ENCODE peak calls at places on chromosomes 3 and 15, in nine cellular contexts. One of them, this sample, is unnamed.

GRCh38 chr3:146750196-146750595 is 145.1 kb upstream of the PLSCR5 start:
- DNase-seq in iPS-NIHi11: no peak
- DNase-seq in activated T-helper 1 cell treated with Interleukin-2 at 50 U/mL for 16 hours: no peak
- DNase-seq in non-pigmented ciliary epithelial cell: peak; percentile 23
- DNase-seq in AG04450: no peak
- DNase-seq in left cardiac atrium: no peak
- DNase-seq in HEK293T: no peak
- DNase-seq in left ventricle myocardium inferior: no peak
- DNase-seq in NCI-H1417: no peak
- DNase-seq in this sample: peak; percentile 16

GRCh38 chr3:15647629-15648167 is 46.2 kb downstream of the BTD start:
- DNase-seq in iPS-NIHi11: no peak
- DNase-seq in activated T-helper 1 cell treated with Interleukin-2 at 50 U/mL for 16 hours: peak; percentile 20
- DNase-seq in non-pigmented ciliary epithelial cell: peak; percentile 97
- DNase-seq in AG04450: peak; percentile 90
- DNase-seq in left cardiac atrium: no peak
- DNase-seq in HEK293T: no peak
- DNase-seq in left ventricle myocardium inferior: no peak
- DNase-seq in NCI-H1417: no peak
- DNase-seq in this sample: peak; percentile 93

GRCh38 chr3:133542871-133543270 is 30.6 kb upstream of the CDV3 start:
- DNase-seq in iPS-NIHi11: no peak
- DNase-seq in activated T-helper 1 cell treated with Interleukin-2 at 50 U/mL for 16 hours: no peak
- DNase-seq in non-pigmented ciliary epithelial cell: no peak
- DNase-seq in AG04450: no peak
- DNase-seq in left cardiac atrium: no peak
- DNase-seq in HEK293T: no peak
- DNase-seq in left ventricle myocardium inferior: no peak
- DNase-seq in NCI-H1417: no peak
- DNase-seq in this sample: no peak

GRCh38 chr3:50405249-50405648 is 45.9 kb upstream of the TMEM115 start:
- DNase-seq in iPS-NIHi11: peak; percentile 85
- DNase-seq in activated T-helper 1 cell treated with Interleukin-2 at 50 U/mL for 16 hours: no peak
- DNase-seq in non-pigmented ciliary epithelial cell: no peak
- DNase-seq in AG04450: no peak
- DNase-seq in left cardiac atrium: no peak
- DNase-seq in HEK293T: peak; percentile 46
- DNase-seq in left ventricle myocardium inferior: no peak
- DNase-seq in NCI-H1417: no peak
- DNase-seq in this sample: no peak

GRCh38 chr3:64445318-64446300 is 220.3 kb upstream of the PRICKLE2 start:
- DNase-seq in iPS-NIHi11: peak; percentile 91
- DNase-seq in activated T-helper 1 cell treated with Interleukin-2 at 50 U/mL for 16 hours: no peak
- DNase-seq in non-pigmented ciliary epithelial cell: no peak
- DNase-seq in AG04450: no peak
- DNase-seq in left cardiac atrium: peak; percentile 34
- DNase-seq in HEK293T: peak; percentile 68
- DNase-seq in left ventricle myocardium inferior: no peak
- DNase-seq in NCI-H1417: peak; percentile 14
- DNase-seq in this sample: no peak

GRCh38 chr15:44023176-44023575 is 171.9 kb downstream of the FRMD5 start:
- DNase-seq in iPS-NIHi11: no peak
- DNase-seq in activated T-helper 1 cell treated with Interleukin-2 at 50 U/mL for 16 hours: no peak
- DNase-seq in non-pigmented ciliary epithelial cell: no peak
- DNase-seq in AG04450: no peak
- DNase-seq in left cardiac atrium: no peak
- DNase-seq in HEK293T: no peak
- DNase-seq in left ventricle myocardium inferior: no peak
- DNase-seq in NCI-H1417: no peak
- DNase-seq in this sample: no peak

GRCh38 chr15:40249477-40250303 is 10.8 kb downstream of the PAK6 start:
- DNase-seq in iPS-NIHi11: no peak
- DNase-seq in activated T-helper 1 cell treated with Interleukin-2 at 50 U/mL for 16 hours: no peak
- DNase-seq in non-pigmented ciliary epithelial cell: no peak
- DNase-seq in AG04450: no peak
- DNase-seq in left cardiac atrium: no peak
- DNase-seq in HEK293T: no peak
- DNase-seq in left ventricle myocardium inferior: peak; percentile 15
- DNase-seq in NCI-H1417: no peak
- DNase-seq in this sample: no peak

GRCh38 chr15:73696641-73697001 is 12.4 kb downstream of the CD276 start:
- DNase-seq in iPS-NIHi11: no peak
- DNase-seq in activated T-helper 1 cell treated with Interleukin-2 at 50 U/mL for 16 hours: no peak
- DNase-seq in non-pigmented ciliary epithelial cell: no peak
- DNase-seq in AG04450: no peak
- DNase-seq in left cardiac atrium: no peak
- DNase-seq in HEK293T: no peak
- DNase-seq in left ventricle myocardium inferior: no peak
- DNase-seq in NCI-H1417: no peak
- DNase-seq in this sample: no peak

GRCh38 chr3:177196473-177197040 is 725 bp downstream of the TBL1XR1 start:
- DNase-seq in iPS-NIHi11: peak; percentile 64
- DNase-seq in activated T-helper 1 cell treated with Interleukin-2 at 50 U/mL for 16 hours: peak; percentile 17
- DNase-seq in non-pigmented ciliary epithelial cell: no peak
- DNase-seq in AG04450: no peak
- DNase-seq in left cardiac atrium: no peak
- DNase-seq in HEK293T: peak; percentile 35
- DNase-seq in left ventricle myocardium inferior: no peak
- DNase-seq in NCI-H1417: peak; percentile 33
- DNase-seq in this sample: no peak

GRCh38 chr3:187828571-187829452 is 83.5 kb upstream of the BCL6 start:
- DNase-seq in iPS-NIHi11: no peak
- DNase-seq in activated T-helper 1 cell treated with Interleukin-2 at 50 U/mL for 16 hours: no peak
- DNase-seq in non-pigmented ciliary epithelial cell: no peak
- DNase-seq in AG04450: no peak
- DNase-seq in left cardiac atrium: no peak
- DNase-seq in HEK293T: no peak
- DNase-seq in left ventricle myocardium inferior: no peak
- DNase-seq in NCI-H1417: peak; percentile 8
- DNase-seq in this sample: no peak